ENCODE peak calls at places on chromosome 2, in eight cellular contexts. S is neuronal stem cell; R is stimulated activated CD4-positive, alpha-beta T cell treated with anti-CD3 and anti-CD28 coated beads, TNF-alpha, amount 100 ng/mL, for 24 hours; Q is NCI-H1092 treated with DMSO at 0.1 percent for 48 hours; K is activated CD4-positive, alpha-beta T cell treated with anti-CD3 and anti-CD28 coated beads, Interleukin-2, amount 50 U/mL, for 4 hours; N is SW480; H is left ventricle myocardium inferior; Z is uterus. W is an unnamed sample.
A peak's percentile ranks its signal among the peaks of the same experiment; 100 is the strongest.

GRCh38 chr2:207616185-207616584 is 9.0 kb downstream of the METTL21A start:
- DNase-seq in S (no peak), Q (no peak), H (no peak), K (no peak), Z (no peak), N (no peak), R (no peak), W (no peak)

GRCh38 chr2:1731963-1732768 is 12.1 kb downstream of the PXDN start:
- DNase-seq in K (no peak), Q (no peak), H (peak; percentile 26), S (no peak), Z (peak; percentile 76), R (no peak), N (no peak), W (peak; percentile 21)

GRCh38 chr2:138078153-138078552 is 113.9 kb downstream of the HNMT start:
- DNase-seq in H (no peak), S (no peak), N (no peak), K (no peak), Q (no peak), Z (no peak), R (no peak), W (no peak)

GRCh38 chr2:134331081-134331480 is 77.2 kb downstream of the MGAT5 start:
- DNase-seq in Z (no peak), K (no peak), S (no peak), H (no peak), N (no peak), Q (no peak), R (no peak), W (no peak)

GRCh38 chr2:185695711-185696110 is 42.9 kb upstream of the FSIP2 start:
- DNase-seq in R (no peak), N (no peak), H (no peak), K (no peak), Z (no peak), S (no peak), Q (no peak), W (no peak)

GRCh38 chr2:120476141-120476540 is 130.2 kb downstream of the INHBB start:
- DNase-seq in H (no peak), K (no peak), Q (no peak), Z (no peak), R (no peak), N (no peak), S (no peak), W (no peak)

GRCh38 chr2:69762513-69763494 is 20.9 kb downstream of the ANXA4 start:
- DNase-seq in S (no peak), H (no peak), K (no peak), R (no peak), N (no peak), Q (no peak), Z (no peak), W (no peak)

GRCh38 chr2:239157766-239158165 is 243.1 kb downstream of the HDAC4 start:
- DNase-seq in N (peak; percentile 36), Q (no peak), H (peak; percentile 18), R (no peak), S (peak; percentile 11), Z (peak; percentile 33), K (no peak), W (peak; percentile 22)

GRCh38 chr2:31373127-31373526 is 41.4 kb downstream of the XDH start:
- DNase-seq in K (no peak), S (no peak), Q (no peak), N (no peak), H (no peak), Z (no peak), R (no peak), W (no peak)

GRCh38 chr2:157394928-157395327 is 49.0 kb downstream of the CYTIP start:
- DNase-seq in R (no peak), Q (no peak), Z (no peak), K (no peak), N (no peak), S (no peak), H (no peak), W (no peak)

GRCh38 chr2:26653207-26654060 is 12.3 kb upstream of the CIB4 start:
- DNase-seq in S (no peak), Q (no peak), N (no peak), R (no peak), Z (no peak), K (no peak), H (no peak), W (peak; percentile 6)

GRCh38 chr2:152347076-152347475 is 12.1 kb downstream of the FMNL2 start:
- DNase-seq in S (no peak), N (peak; percentile 81), Z (no peak), H (no peak), K (no peak), R (no peak), Q (no peak), W (no peak)

GRCh38 chr2:196239622-196240587 is 68.5 kb upstream of the STK17B start:
- DNase-seq in K (peak; percentile 76), S (no peak), N (peak; percentile 27), Z (peak; percentile 20), Q (no peak), H (peak; percentile 52), R (peak; percentile 47), W (no peak)

GRCh38 chr2:177164131-177164530 is 48.5 kb upstream of the HNRNPA3 start:
- DNase-seq in K (no peak), S (no peak), N (no peak), H (no peak), Q (no peak), R (no peak), Z (no peak), W (no peak)

GRCh38 chr2:144099746-144100438 is 420.0 kb downstream of the ZEB2 start:
- DNase-seq in Q (no peak), Z (no peak), H (no peak), S (no peak), K (no peak), R (no peak), N (no peak), W (no peak)

GRCh38 chr2:151819920-151820319 is 8.3 kb downstream of the ARL5A start:
- DNase-seq in Z (no peak), H (no peak), K (no peak), R (no peak), Q (no peak), S (no peak), N (no peak), W (no peak)

GRCh38 chr2:1518891-1519530 is 105.7 kb downstream of the TPO start:
- DNase-seq in H (peak; percentile 51), K (no peak), Z (no peak), R (no peak), S (no peak), N (peak; percentile 46), Q (no peak), W (no peak)

GRCh38 chr2:17573806-17574175 is 33.3 kb downstream of the VSNL1 start:
- DNase-seq in N (no peak), Q (no peak), S (no peak), K (no peak), Z (no peak), H (no peak), R (no peak), W (no peak)

GRCh38 chr2:231605607-231606091 is 13.0 kb downstream of the TEX44 start:
- DNase-seq in Q (no peak), N (no peak), Z (no peak), R (no peak), S (no peak), K (no peak), H (peak; percentile 39), W (no peak)

GRCh38 chr2:101038455-101039255 is 36.6 kb downstream of the RPL31 start:
- DNase-seq in K (no peak), N (peak; percentile 50), R (no peak), Z (no peak), H (no peak), Q (no peak), S (no peak), W (no peak)

GRCh38 chr2:240708457-240708856 is 16.8 kb downstream of the AQP12A start:
- DNase-seq in K (no peak), R (no peak), Q (no peak), S (no peak), N (no peak), H (no peak), Z (no peak), W (no peak)

GRCh38 chr2:172701250-172701649 is 34.4 kb upstream of the RAPGEF4 start:
- DNase-seq in R (no peak), Z (no peak), H (no peak), K (no peak), Q (no peak), S (no peak), N (no peak), W (no peak)

GRCh38 chr2:127254386-127254981 is 34.4 kb upstream of the CYP27C1 start:
- DNase-seq in Q (no peak), N (peak; percentile 73), H (no peak), S (no peak), Z (no peak), R (no peak), K (no peak), W (no peak)

W was measured in omental fat pad.